ENCODE peak calls at places on chromosomes 6 and 20, in ten cellular contexts. N is A549, P is H1, J is stomach, L is tibial nerve, B is ovary, I is esophagus muscularis mucosa, W is transverse colon, E is K562, R is GM12878. H is an unnamed sample.

GRCh38 chr20:48411265-48411664 is 416.5 kb downstream of the PREX1 start:
- DNase-seq in N (no peak), P (no peak), J (no peak), L (no peak), B (no peak), I (no peak), W (no peak), E (no peak), R (no peak), H (no peak)

GRCh38 chr20:63346131-63347080 is 14.7 kb downstream of the CHRNA4 start:
- DNase-seq in N (no peak), P (no peak), J (no peak), L (no peak), B (no peak), I (no peak), W (no peak), E (no peak), R (no peak), H (no peak)

GRCh38 chr6:136593748-136594490 is 43.7 kb upstream of the MAP7 start:
- DNase-seq in N (no peak), P (no peak), J (peak; percentile 57), L (no peak), B (no peak), I (no peak), W (peak; percentile 17), E (no peak), R (peak; percentile 94), H (no peak)

GRCh38 chr20:23305098-23305497 is 45.5 kb upstream of the NXT1 start:
- DNase-seq in N (no peak), P (no peak), J (no peak), L (peak; percentile 42), B (no peak), I (no peak), W (no peak), E (no peak), R (no peak), H (no peak)

GRCh38 chr20:13101276-13101675 is 92.5 kb downstream of the SPTLC3 start:
- DNase-seq in N (no peak), P (no peak), J (no peak), L (no peak), B (no peak), I (peak; percentile 7), W (no peak), E (no peak), R (no peak), H (no peak)

GRCh38 chr6:24982231-24982630 is 46.5 kb upstream of the RIPOR2 start:
- DNase-seq in N (no peak), P (no peak), J (no peak), L (no peak), B (no peak), I (no peak), W (no peak), E (no peak), R (no peak), H (no peak)

GRCh38 chr6:157982297-157982579 is 575 bp downstream of the SYNJ2 start:
- DNase-seq in N (peak; percentile 30), P (peak; percentile 76), J (peak; percentile 71), L (no peak), B (peak; percentile 40), I (no peak), W (peak; percentile 68), E (no peak), R (no peak), H (no peak)

GRCh38 chr6:166750125-166750793 is 123.2 kb upstream of the RPS6KA2 start:
- DNase-seq in N (no peak), P (no peak), J (no peak), L (no peak), B (no peak), I (no peak), W (no peak), E (no peak), R (no peak), H (no peak)

GRCh38 chr20:49982072-49982345 is 771 bp upstream of the SNAI1 start:
- DNase-seq in N (no peak), P (no peak), J (no peak), L (no peak), B (no peak), I (no peak), W (no peak), E (no peak), R (no peak), H (no peak)

GRCh38 chr20:49984426-49985153 is 1.8 kb downstream of the SNAI1 start:
- DNase-seq in N (no peak), P (no peak), J (no peak), L (no peak), B (no peak), I (no peak), W (no peak), E (peak; percentile 39), R (no peak), H (no peak)

GRCh38 chr20:49982346-49983122 is at the start of gene SNAI1:
- DNase-seq in N (peak; percentile 97), P (peak; percentile 87), J (peak; percentile 86), L (peak; percentile 45), B (peak; percentile 81), I (peak; percentile 94), W (peak; percentile 83), E (peak; percentile 94), R (peak; percentile 32), H (peak; percentile 79)

GRCh38 chr20:49983848-49984408 is 1.1 kb downstream of the SNAI1 start:
- DNase-seq in N (no peak), P (no peak), J (no peak), L (no peak), B (peak; percentile 46), I (no peak), W (no peak), E (peak; percentile 59), R (no peak), H (no peak)

GRCh38 chr20:49983123-49983847 is 505 bp downstream of the SNAI1 start:
- DNase-seq in N (no peak), P (no peak), J (no peak), L (no peak), B (no peak), I (no peak), W (no peak), E (peak; percentile 73), R (no peak), H (no peak)
- TF ChIP-seq POLR2A in N (no peak), P (no peak), J (no peak), L (no peak), B (no peak), I (no peak), W (peak; percentile 2), E (no peak), R (no peak), H (no peak)

DNA sequence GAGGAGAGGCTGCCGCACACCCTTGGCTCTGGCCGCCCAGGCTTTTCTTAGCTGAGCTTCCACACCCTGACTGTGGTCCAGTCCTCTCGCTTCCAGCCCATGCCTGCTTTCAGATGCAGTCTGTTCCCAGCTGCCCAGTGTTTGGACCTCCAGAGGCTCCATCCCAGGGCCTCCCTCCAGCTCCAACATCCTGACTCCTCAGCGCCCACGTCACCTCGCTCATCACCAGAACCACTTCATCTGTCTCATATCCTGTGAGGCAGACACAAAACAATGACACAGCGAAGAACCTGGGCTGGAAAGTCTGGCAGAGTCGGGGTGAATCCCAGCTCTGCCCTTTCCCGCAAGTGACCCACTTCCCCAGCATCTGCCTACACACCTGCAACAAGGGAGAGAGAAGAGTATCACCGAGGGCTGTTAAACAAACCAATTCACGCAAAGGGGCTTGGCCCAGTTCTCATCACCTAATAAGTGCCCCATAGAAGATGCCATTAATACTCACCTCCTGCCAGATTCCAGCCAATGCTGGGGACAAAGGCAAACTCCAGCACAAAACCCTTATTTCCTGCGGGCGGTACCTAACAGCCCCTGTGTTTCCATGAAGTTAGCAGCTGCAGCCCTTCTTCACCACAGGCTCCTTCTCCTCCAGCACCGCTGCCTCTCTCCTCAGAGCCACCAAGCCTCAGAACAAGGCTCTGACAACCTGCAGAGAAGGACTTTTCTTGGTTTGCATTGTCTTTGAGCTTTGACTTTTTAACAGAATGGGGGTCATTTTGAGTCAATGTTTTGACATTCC is 133.4 kb upstream of the CDH4 start:
- DNase-seq in N (peak; percentile 67), P (no peak), J (no peak), L (no peak), B (no peak), I (no peak), W (no peak), E (no peak), R (no peak), H (no peak)
- TF ChIP-seq EP300 in N (peak; percentile 81), P (no peak), J (no peak), L (no peak), B (no peak), I (no peak), W (no peak), E (no peak), R (no peak), H (no peak)

GRCh38 chr20:1331101-1331500 is 2.2 kb upstream of the SDCBP2 start:
- DNase-seq in N (no peak), P (peak; percentile 26), J (no peak), L (no peak), B (no peak), I (peak; percentile 64), W (no peak), E (no peak), R (no peak), H (peak; percentile 56)

GRCh38 chr20:1327241-1327653 is 1.7 kb downstream of the SDCBP2 start:
- DNase-seq in N (no peak), P (peak; percentile 27), J (no peak), L (no peak), B (peak; percentile 82), I (peak; percentile 91), W (peak; percentile 41), E (no peak), R (no peak), H (peak; percentile 77)

GRCh38 chr20:1330075-1330830 is 1.3 kb upstream of the SDCBP2 start:
- DNase-seq in N (no peak), P (peak; percentile 13), J (peak; percentile 85), L (peak; percentile 22), B (peak; percentile 38), I (peak; percentile 92), W (peak; percentile 87), E (no peak), R (peak; percentile 63), H (peak; percentile 84)

GRCh38 chr20:1327827-1328679 is 886 bp downstream of the SDCBP2 start:
- DNase-seq in N (no peak), P (peak; percentile 19), J (no peak), L (no peak), B (no peak), I (peak; percentile 57), W (peak; percentile 46), E (no peak), R (no peak), H (peak; percentile 62)

DNA sequence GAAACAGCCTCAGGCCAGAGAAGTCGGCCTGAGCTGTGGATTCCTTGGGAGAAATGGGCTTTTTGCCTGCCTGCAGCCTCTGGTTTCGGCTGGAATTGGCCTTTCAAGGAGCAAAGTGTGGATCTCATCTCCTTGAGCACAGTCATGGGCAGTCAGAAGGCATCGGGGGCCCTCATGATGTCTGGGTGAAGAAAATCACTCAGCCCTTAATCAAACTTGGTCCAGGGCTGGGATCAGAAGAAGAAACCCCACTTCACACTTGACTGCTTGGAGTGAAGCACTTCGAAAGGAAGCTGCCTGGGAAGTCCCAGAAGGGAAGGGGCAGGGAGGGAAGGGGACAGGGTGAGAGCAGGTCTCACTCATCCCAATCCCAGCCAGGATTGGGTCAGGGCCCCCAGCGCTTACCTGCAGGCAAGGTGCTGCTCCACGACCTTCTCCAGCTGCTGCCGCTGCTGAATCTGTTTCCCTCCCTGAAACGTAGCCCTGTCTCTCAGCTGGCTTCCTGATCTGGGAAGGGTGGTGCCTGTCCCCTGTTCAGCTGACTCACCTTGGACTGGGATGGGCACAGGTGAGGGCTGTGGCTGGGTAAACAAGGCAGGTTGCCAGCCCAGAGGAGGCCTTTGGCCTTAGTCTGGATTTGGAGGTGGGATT is at the start of gene SDCBP2:
- DNase-seq in N (no peak), P (peak; percentile 34), J (peak; percentile 89), L (no peak), B (no peak), I (peak; percentile 74), W (peak; percentile 92), E (no peak), R (no peak), H (peak; percentile 73)
- TF ChIP-seq POLR2A in N (no peak), P (no peak), J (no peak), L (no peak), B (no peak), I (no peak), W (peak; percentile 98), E (no peak), R (no peak), H (no peak)

GRCh38 chr6:31702421-31702818 is 704 bp downstream of the ABHD16A start:
- DNase-seq in N (no peak), P (no peak), J (no peak), L (no peak), B (no peak), I (no peak), W (no peak), E (no peak), R (no peak), H (no peak)
- TF ChIP-seq EP300 in N (no peak), P (no peak), J (no peak), L (no peak), B (no peak), I (no peak), W (no peak), E (no peak), R (no peak), H (no peak)